ENCODE peak calls at places on chromosomes 1 and 21, in six cellular contexts. A is H9; J is right lobe of liver; P is GM23248; I is OCI-LY7; H is CD8-positive, alpha-beta T cell. L is an unnamed sample. For H3K4me1, the result is how much of the 10 kb centered on the place peaks cover.

GRCh38 chr1:19338323-19338762 is 26.2 kb downstream of the SLC66A1 start:
- DNase-seq in A (peak), J (peak), P (no peak), I (no peak), H (no peak), L (peak)

GRCh38 chr1:23719162-23719820 is 24.0 kb upstream of the ELOA start:
- DNase-seq in A (no peak), J (peak), P (no peak), I (no peak), H (no peak), L (no peak)

GRCh38 chr1:186659946-186660472 is 20.2 kb downstream of the PTGS2 start:
- DNase-seq in A (no peak), J (no peak), P (no peak), I (no peak), H (no peak), L (no peak)

GRCh38 chr21:21712761-21713558 is 714.8 kb downstream of the NCAM2 start:
- DNase-seq in A (no peak), J (no peak), P (peak), I (no peak), H (no peak), L (no peak)

GRCh38 chr1:215273838-215274516 is 191.4 kb downstream of the KCNK2 start:
- DNase-seq in A (no peak), J (no peak), P (peak), I (no peak), H (no peak), L (no peak)

GRCh38 chr21:45376459-45377324 is 28.3 kb upstream of the COL18A1 start:
- DNase-seq in A (no peak), J (peak), P (peak), I (no peak), H (no peak), L (no peak)

GRCh38 chr21:26840912-26841311 is 4.3 kb downstream of the ADAMTS1 start:
- DNase-seq in A (no peak), J (no peak), P (peak), I (no peak), H (no peak), L (no peak)

GRCh38 chr1:80731241-80731894 is 1069.4 kb upstream of the ADGRL2 start:
- DNase-seq in A (no peak), J (peak), P (no peak), I (no peak), H (no peak), L (peak)

GRCh38 chr1:236851871-236852270 is 56.8 kb downstream of the MTR start:
- DNase-seq in A (no peak), J (no peak), P (peak), I (no peak), H (no peak), L (no peak)

GRCh38 chr1:210239295-210240155 is 6.9 kb downstream of the SERTAD4 start:
- DNase-seq in A (no peak), J (no peak), P (peak), I (no peak), H (no peak), L (no peak)

GRCh38 chr1:84883286-84883685 is 9.7 kb downstream of the LPAR3 start:
- DNase-seq in A (no peak), J (no peak), P (peak), I (no peak), H (no peak), L (no peak)

GRCh38 chr21:43933680-43934079 is 68.7 kb downstream of the AGPAT3 start:
- DNase-seq in A (no peak), J (no peak), P (no peak), I (no peak), H (no peak), L (no peak)

GRCh38 chr1:91809267-91809666 is 76.7 kb downstream of the TGFBR3 start:
- DNase-seq in A (no peak), J (no peak), P (no peak), I (no peak), H (no peak), L (no peak)

GRCh38 chr1:168419746-168420145 is 124.1 kb downstream of the XCL2 start:
- DNase-seq in A (no peak), J (no peak), P (peak), I (no peak), H (no peak), L (no peak)

GRCh38 chr1:203046984-203047630 is 20.8 kb downstream of the PPFIA4 start:
- DNase-seq in A (no peak), J (no peak), P (peak), I (no peak), H (no peak), L (no peak)

GRCh38 chr1:25201006-25201405 is 31.3 kb downstream of the SYF2 start:
- DNase-seq in A (no peak), J (no peak), P (no peak), I (no peak), H (no peak), L (no peak)

GRCh38 chr1:51453010-51453409 is 66.1 kb downstream of the EPS15 start:
- DNase-seq in A (no peak), J (no peak), P (no peak), I (no peak), H (no peak), L (no peak)

GRCh38 chr1:2821373-2821955 is 20.0 kb upstream of the TTC34 start:
- DNase-seq in A (no peak), J (peak), P (no peak), I (no peak), H (no peak), L (no peak)

GRCh38 chr1:53303651-53304515 is 24.0 kb downstream of the LRP8 start:
- DNase-seq in A (no peak), J (no peak), P (no peak), I (no peak), H (no peak), L (no peak)

GRCh38 chr1:42052300-42052699 is 100.9 kb upstream of the GUCA2B start:
- DNase-seq in A (no peak), J (no peak), P (peak), I (no peak), H (no peak), L (no peak)

GRCh38 chr1:102879439-102879993 is 228.8 kb downstream of the COL11A1 start:
- DNase-seq in A (no peak), J (no peak), P (peak), I (no peak), H (no peak), L (no peak)

GRCh38 chr1:68347415-68347814 is 102.3 kb downstream of the RPE65 start:
- DNase-seq in A (no peak), J (peak), P (no peak), I (peak), H (no peak), L (no peak)

GRCh38 chr1:7669559-7670208 is 101.4 kb upstream of the VAMP3 start:
- DNase-seq in A (peak), J (no peak), P (peak), I (peak), H (peak), L (no peak)

GRCh38 chr21:19547951-19548635 is 1144.5 kb upstream of the TMPRSS15 start:
- DNase-seq in A (no peak), J (no peak), P (no peak), I (no peak), H (no peak), L (no peak)

GRCh38 chr1:224525411-224526040 is 90.6 kb upstream of the CNIH3 start:
- DNase-seq in A (no peak), J (no peak), P (peak), I (no peak), H (no peak), L (no peak)

GRCh38 chr21:41600556-41600955 is 92.6 kb upstream of the TMPRSS2 start:
- DNase-seq in A (no peak), J (no peak), P (no peak), I (no peak), H (no peak), L (peak)

GRCh38 chr1:64516301-64516700 is 46.4 kb downstream of the CACHD1 start:
- DNase-seq in A (no peak), J (no peak), P (peak), I (no peak), H (no peak), L (no peak)

GRCh38 chr1:64513557-64513956 is 43.6 kb downstream of the CACHD1 start:
- DNase-seq in A (no peak), J (no peak), P (no peak), I (no peak), H (no peak), L (no peak)

GRCh38 chr1:64516803-64517568 is 47.1 kb downstream of the CACHD1 start:
- DNase-seq in A (no peak), J (no peak), P (peak), I (no peak), H (no peak), L (no peak)

GRCh38 chr1:64515427-64515826 is 45.5 kb downstream of the CACHD1 start:
- DNase-seq in A (no peak), J (no peak), P (peak), I (no peak), H (no peak), L (peak)

GRCh38 chr1:64514197-64514765 is 44.4 kb downstream of the CACHD1 start:
- DNase-seq in A (no peak), J (no peak), P (peak), I (no peak), H (no peak), L (no peak)
- H3K4me1 ChIP-seq in A (under half), J (under half), P (under half), I (under half), H (under half), L (under half)

DNA sequence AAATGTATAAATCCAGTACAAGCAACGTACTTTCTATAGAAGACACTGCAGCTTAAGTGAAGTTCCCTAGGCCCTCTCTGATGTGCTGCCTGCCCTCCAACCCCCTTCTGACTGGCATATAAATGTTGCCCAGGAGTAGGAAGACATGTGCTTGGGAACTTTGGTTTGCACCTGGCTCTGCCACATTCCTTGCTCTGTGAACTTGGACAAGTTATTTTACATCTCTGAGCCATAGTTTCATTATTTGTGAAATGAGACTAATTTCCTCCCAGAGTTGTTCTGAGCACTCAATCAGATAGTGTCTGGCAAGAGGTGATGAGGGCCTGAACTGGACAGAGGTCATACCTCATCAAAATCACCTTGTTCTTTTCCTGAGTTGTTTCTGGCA is 3.5 kb upstream of the PHC2 start:
- DNase-seq in A (no peak), J (no peak), P (no peak), I (no peak), H (no peak), L (no peak)
- H3K4me1 ChIP-seq in A (under half), J (under half), P (under half), I (under half), H (under half), L (under half)

DNA sequence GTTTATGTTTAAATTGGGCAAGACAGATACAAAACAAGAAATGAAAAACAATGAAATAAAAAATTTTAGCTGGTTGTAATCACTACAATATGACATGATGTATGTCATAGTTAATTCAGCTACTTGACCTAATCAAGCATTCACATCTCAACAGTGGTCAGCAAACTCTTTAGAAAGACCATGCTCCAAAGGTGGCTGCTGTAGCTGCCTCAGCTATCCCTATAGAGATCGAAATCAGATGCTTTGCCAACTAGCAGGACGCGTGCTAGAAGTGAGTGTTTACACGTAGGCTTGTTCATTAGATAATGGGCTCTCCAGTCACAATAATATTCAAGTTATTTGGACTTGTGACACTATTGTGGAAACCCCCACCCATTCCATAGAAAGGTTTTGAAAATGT is 25.9 kb downstream of the RGS5 start:
- DNase-seq in A (no peak), J (no peak), P (no peak), I (no peak), H (no peak), L (no peak)
- H3K4me1 ChIP-seq in A (under half), J (under half), P (under half), I (under half), H (under half), L (under half)

DNA sequence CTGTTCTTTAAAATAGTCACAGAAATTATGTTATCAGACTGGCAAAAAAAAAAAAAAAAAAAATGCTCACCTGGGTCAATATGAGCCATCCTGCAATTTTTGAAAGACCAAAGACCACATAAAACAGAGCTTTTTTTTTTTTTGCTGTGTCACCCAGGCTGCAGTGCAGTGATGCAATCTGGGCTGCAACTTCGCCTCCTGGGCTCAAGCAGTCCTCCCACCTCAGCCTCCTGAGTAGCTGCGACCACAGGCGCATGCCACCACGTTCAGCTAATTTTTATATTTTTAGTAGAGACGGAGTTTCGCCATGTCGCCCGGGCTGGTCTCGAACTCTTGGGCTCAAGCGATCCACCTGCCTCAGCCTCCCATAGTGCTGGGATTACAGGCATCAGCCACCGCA is 62.8 kb downstream of the RGS13 start:
- DNase-seq in A (no peak), J (no peak), P (no peak), I (no peak), H (no peak), L (no peak)
- H3K4me1 ChIP-seq in A (under half), J (under half), P (under half), I (under half), H (under half), L (under half)

GRCh38 chr1:93677729-93678128 is 3.9 kb downstream of the BCAR3 start:
- DNase-seq in A (no peak), J (no peak), P (no peak), I (no peak), H (no peak), L (no peak)

GRCh38 chr1:93675272-93675671 is 6.4 kb downstream of the BCAR3 start:
- DNase-seq in A (peak), J (no peak), P (no peak), I (no peak), H (no peak), L (no peak)

GRCh38 chr1:93678491-93678890 is 3.1 kb downstream of the BCAR3 start:
- DNase-seq in A (no peak), J (no peak), P (no peak), I (no peak), H (no peak), L (no peak)

GRCh38 chr1:93676424-93676823 is 5.2 kb downstream of the BCAR3 start:
- DNase-seq in A (peak), J (no peak), P (peak), I (no peak), H (no peak), L (no peak)

GRCh38 chr1:93675931-93676330 is 5.7 kb downstream of the BCAR3 start:
- DNase-seq in A (peak), J (no peak), P (peak), I (no peak), H (no peak), L (no peak)
- H3K4me1 ChIP-seq in A (under half), J (under half), P (half or more), I (under half), H (under half), L (under half)

DNA sequence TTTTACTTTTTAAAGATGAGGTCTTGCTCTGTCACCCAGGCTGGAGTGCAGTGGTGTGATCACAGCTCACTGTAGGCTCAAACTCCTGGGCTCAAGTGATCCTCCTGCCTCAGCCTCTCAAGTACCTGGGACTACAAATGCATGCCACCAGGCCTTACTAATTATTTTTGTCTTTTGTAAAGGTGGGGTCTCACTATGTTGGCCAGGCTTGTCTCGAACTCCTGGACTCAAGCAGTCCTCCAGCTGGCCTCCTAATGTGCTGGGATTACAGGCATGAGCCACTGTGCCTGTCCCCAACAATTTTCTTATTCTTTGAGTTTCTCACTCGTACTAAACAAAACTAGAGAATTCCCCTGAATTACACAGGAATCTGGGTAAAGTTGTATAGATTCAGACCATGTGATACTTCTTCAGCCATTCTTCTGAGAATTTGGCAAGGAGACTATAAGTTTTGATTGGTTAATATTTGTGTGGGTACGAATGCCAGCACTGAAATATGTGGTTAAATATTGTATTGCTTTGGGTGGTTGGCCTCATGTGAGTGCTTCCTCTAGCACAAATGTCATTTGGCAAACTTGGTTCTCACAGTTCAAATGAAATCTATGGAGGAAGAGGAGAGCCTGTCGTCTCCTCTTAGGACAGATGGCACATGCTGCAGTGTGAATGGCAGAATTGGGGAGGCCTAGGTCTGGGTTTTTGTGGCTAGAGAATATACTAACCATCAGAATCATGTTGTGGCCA is 104.9 kb downstream of the RUNX1 start:
- DNase-seq in A (no peak), J (no peak), P (no peak), I (no peak), H (no peak), L (no peak)
- H3K4me1 ChIP-seq in A (under half), J (under half), P (under half), I (under half), H (under half), L (under half)

DNA sequence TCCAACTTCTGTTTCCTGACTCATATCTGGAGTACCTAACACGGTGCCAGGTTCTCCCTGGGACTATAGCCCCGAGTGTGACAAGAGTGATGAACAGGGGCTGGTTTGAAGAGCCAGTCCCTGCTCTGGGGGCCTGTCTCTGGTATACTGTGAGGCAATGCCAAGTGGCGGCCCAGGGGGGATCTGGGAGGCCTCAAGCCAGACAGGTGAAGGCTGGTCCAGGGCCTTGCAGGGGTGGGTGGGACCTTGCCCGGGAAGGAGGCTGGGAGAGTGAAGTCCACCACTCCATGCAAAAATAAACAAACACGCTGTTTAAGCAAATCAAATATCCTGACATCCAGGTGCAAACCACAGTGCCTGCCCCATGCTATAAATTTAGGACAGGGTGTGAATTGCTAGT is 6.8 kb upstream of the PLXNA2 start:
- DNase-seq in A (no peak), J (peak), P (no peak), I (no peak), H (no peak), L (no peak)
- H3K4me1 ChIP-seq in A (under half), J (under half), P (under half), I (under half), H (under half), L (under half)

GRCh38 chr1:26740958-26741357 is 45.1 kb downstream of the ARID1A start:
- DNase-seq in A (no peak), J (peak), P (no peak), I (no peak), H (no peak), L (no peak)
- H3K4me1 ChIP-seq in A (under half), J (under half), P (under half), I (half or more), H (half or more), L (under half)